ENCODE peak calls at places on chromosomes 13 and 19, in six cellular contexts. E, T, G, N, B and X are unnamed samples.

GRCh38 chr13:44746690-44747089 is 170.6 kb upstream of the TSC22D1 start:
- DNase-seq in E (no peak), T (no peak), G (no peak), N (no peak), B (no peak), X (no peak)

GRCh38 chr19:3366104-3366760 is at the start of gene NFIC:
- DNase-seq in E (peak), T (no peak), G (no peak), N (no peak), B (no peak), X (peak)

GRCh38 chr13:46516624-46517318 is 36.2 kb upstream of the LRCH1 start:
- DNase-seq in E (no peak), T (no peak), G (no peak), N (no peak), B (no peak), X (no peak)

GRCh38 chr13:94966380-94966779 is 254.0 kb upstream of the SOX21 start:
- DNase-seq in E (no peak), T (no peak), G (no peak), N (no peak), B (no peak), X (no peak)

GRCh38 chr19:31066385-31066784 is 282.9 kb downstream of the TSHZ3 start:
- DNase-seq in E (no peak), T (no peak), G (no peak), N (no peak), B (no peak), X (no peak)

GRCh38 chr19:7970716-7971448 is 27.4 kb upstream of the TIMM44 start:
- DNase-seq in E (peak), T (no peak), G (peak), N (peak), B (peak), X (peak)

GRCh38 chr13:78137404-78138142 is 218.9 kb upstream of the EDNRB start:
- DNase-seq in E (peak), T (peak), G (peak), N (peak), B (no peak), X (peak)

GRCh38 chr19:17263712-17264640 is 569 bp downstream of the USHBP1 start:
- DNase-seq in E (no peak), T (no peak), G (no peak), N (no peak), B (no peak), X (no peak)

GRCh38 chr13:94331281-94331680 is 148.2 kb downstream of the DCT start:
- DNase-seq in E (no peak), T (no peak), G (no peak), N (no peak), B (no peak), X (no peak)

GRCh38 chr13:112767506-112768471 is 78.0 kb downstream of the ATP11A start:
- DNase-seq in E (no peak), T (peak), G (no peak), N (no peak), B (peak), X (peak)

DNA sequence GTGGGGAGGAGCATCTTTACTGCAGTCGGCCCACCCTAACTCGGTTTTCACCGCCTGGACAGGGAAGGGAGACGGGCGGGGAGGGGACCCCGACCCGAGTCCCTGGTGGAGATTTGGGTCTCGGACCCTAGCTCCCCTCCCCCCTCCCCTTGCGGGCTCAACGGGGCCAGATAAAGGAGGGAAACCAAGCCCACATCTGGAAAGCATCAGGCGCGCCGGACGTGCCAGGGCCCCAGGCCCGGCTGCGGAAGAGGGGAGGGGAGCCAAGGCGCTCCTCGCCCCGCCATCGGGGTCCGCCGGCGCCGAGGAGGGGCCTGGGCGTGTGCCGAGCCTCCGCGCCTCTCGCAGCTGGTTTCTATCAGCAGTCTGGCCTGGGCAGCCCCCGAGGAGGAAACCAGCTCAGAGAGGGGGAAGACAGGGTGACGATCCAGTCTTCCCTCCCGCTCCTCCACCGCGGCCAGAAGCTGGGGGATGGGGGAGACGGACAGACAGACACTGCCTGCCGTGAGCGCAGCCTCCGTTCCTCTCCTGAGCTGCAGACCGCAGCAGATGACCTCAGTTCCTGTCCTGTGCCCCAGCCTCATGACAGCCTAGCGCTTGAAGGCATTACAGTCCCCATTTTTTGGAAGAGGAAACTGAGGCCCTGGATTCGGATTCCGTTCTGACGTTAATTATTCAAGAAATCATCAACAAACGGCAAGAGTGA is 3.5 kb upstream of the GNG8 start:
- DNase-seq in E (peak), T (no peak), G (no peak), N (no peak), B (no peak), X (no peak)
- TF ChIP-seq POLR2AphosphoS5 in E (no peak), T (no peak), G (no peak), N (no peak), B (no peak), X (no peak)

DNA sequence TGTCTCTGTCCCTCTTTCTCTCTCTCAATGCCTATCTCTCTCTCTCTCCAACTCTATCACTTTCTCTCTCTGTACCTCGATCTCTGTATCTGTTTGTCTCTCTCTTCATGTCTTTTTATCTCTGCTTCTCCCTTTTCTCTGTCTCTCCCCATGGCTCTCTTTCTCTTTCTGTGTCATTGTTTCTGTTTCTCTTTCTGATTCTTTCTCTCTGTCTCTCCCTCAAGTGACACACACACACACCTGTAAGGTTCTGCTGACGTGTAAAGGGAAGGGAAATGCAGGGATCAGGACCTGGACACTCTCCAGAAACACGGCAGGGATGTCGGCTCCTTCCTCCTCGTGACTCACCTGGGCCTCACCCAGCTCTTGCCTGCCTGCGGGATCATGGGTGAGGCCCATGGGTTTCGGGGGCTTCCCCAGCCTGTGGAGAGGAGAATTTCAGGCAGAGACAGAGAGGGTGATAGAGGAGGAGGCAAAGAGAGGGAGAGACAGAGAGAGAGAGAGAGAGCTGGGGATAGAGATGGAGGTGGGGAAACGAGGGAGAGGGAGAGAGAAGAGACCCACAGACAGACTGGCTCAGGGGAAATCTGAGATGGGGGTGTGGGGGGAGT is 5.4 kb upstream of the PLAUR start:
- DNase-seq in E (no peak), T (peak), G (no peak), N (no peak), B (no peak), X (no peak)
- TF ChIP-seq POLR2A in E (no peak), T (peak), G (no peak), N (no peak), B (no peak), X (no peak)

GRCh38 chr13:52840066-52840465 is 8.4 kb downstream of the PCDH8 start:
- DNase-seq in E (no peak), T (no peak), G (no peak), N (no peak), B (no peak), X (no peak)
- TF ChIP-seq TAF1 in E (no peak), T (no peak), G (no peak), N (no peak), B (no peak), X (no peak)

DNA sequence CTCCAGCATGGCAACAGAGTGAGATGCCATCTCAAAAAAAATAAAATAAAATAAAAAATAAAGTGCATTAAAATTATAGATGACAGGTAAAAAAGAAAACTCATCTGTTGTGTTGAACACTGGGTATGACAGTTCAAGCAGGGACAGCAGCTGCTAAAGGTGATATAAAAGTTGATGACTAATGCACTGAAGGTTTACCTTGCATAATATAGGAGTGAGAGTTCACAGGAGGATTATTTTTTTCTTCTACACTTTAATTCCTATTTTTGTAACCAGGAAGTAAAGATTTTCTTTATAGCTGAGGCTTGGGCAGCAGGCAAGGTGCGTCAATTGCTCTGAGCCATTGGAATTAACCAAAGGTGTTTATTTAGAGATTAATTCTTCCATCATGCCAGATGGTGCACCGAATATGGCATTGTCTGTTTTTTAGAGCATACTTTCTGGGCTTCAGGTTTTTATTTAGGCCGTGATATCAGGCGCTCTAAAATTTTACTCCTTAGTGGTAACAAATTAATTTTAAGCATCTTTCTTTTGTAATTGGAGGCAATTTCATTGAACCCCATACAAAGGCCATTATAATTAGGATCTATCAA is 337.0 kb upstream of the SLC10A2 start:
- DNase-seq in E (no peak), T (no peak), G (no peak), N (no peak), B (no peak), X (no peak)
- TF ChIP-seq POLR2AphosphoS5 in E (no peak), T (no peak), G (no peak), N (no peak), B (no peak), X (no peak)

GRCh38 chr19:41327499-41328156 is 17.7 kb downstream of the CCDC97 start:
- DNase-seq in E (peak), T (no peak), G (no peak), N (no peak), B (peak), X (peak)
- TF ChIP-seq POLR2A in E (no peak), T (peak), G (no peak), N (no peak), B (peak), X (peak)

GRCh38 chr19:48487944-48488343 is 18.8 kb downstream of the CYTH2 start:
- DNase-seq in E (no peak), T (no peak), G (peak), N (no peak), B (no peak), X (no peak)
- TF ChIP-seq TAF1 in E (no peak), T (no peak), G (no peak), N (no peak), B (no peak), X (no peak)

DNA sequence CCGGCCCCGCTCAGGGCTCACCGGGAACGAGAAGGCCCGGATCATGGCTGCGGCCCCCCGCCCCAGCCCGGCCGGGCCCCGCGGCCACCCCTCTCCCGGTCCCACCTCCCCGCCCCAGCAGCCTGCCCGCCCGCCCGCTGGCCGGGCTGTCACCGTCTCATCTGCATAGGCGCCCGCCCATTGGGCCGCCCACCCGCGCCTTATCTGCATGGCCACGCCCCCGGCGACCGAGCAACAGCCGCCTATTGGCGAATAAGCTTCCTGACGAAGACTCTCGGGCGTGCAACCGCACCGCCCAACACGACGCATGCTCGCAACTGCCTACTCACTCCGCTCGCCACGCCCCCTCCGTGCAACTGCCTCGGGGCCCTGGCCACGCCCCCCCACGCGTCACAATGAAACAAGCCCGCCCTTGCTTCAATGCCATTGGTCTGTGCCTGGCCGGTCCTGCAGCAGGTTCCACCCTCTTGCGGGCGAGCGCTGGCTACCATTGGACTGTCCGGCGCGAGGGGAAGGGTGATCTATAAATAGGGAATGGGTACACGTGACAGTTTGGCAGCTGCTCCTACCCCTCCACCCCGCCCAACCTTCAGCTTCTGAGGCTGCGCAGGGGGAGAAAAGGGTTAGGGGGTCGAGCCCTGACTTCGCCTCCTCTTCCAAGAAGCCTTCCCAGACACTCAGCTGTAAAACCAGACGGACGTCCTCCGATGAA is at the start of gene DACT3:
- DNase-seq in E (peak), T (peak), G (peak), N (peak), B (peak), X (peak)
- TF ChIP-seq POLR2AphosphoS5 in E (no peak), T (no peak), G (no peak), N (no peak), B (no peak), X (no peak)

GRCh38 chr19:38543286-38543806 is 74.4 kb downstream of the MAP4K1 start:
- DNase-seq in E (no peak), T (no peak), G (no peak), N (no peak), B (no peak), X (no peak)
- TF ChIP-seq POLR2A in E (no peak), T (no peak), G (no peak), N (no peak), B (no peak), X (no peak)